ENCODE peak calls at places on chromosome 2, in five cellular contexts. One of them, this sample, is unnamed.

GRCh38 chr2:117979911-117980341 is 33.9 kb downstream of the CCDC93 start:
- DNase-seq in neural crest cell: no peak
- DNase-seq in tibial artery: no peak
- DNase-seq in AG09309: no peak
- DNase-seq in adrenal gland: no peak
- DNase-seq in this sample: no peak

GRCh38 chr2:72887032-72887835 is at the start of gene SPR:
- DNase-seq in neural crest cell: peak; percentile 55
- DNase-seq in tibial artery: peak; percentile 88
- DNase-seq in AG09309: no peak
- DNase-seq in adrenal gland: peak; percentile 82
- DNase-seq in this sample: peak; percentile 80

GRCh38 chr2:120591572-120591971 is 144.1 kb upstream of the GLI2 start:
- DNase-seq in neural crest cell: no peak
- DNase-seq in tibial artery: no peak
- DNase-seq in AG09309: no peak
- DNase-seq in adrenal gland: no peak
- DNase-seq in this sample: no peak

GRCh38 chr2:181586569-181587076 is 70.3 kb downstream of the CERKL start:
- DNase-seq in neural crest cell: peak; percentile 12
- DNase-seq in tibial artery: no peak
- DNase-seq in AG09309: no peak
- DNase-seq in adrenal gland: no peak
- DNase-seq in this sample: peak; percentile 28

GRCh38 chr2:31475692-31476091 is 61.1 kb upstream of the XDH start:
- DNase-seq in neural crest cell: no peak
- DNase-seq in tibial artery: no peak
- DNase-seq in AG09309: peak; percentile 51
- DNase-seq in adrenal gland: no peak
- DNase-seq in this sample: no peak

GRCh38 chr2:150625300-150625699 is 137.8 kb upstream of the RND3 start:
- DNase-seq in neural crest cell: no peak
- DNase-seq in tibial artery: no peak
- DNase-seq in AG09309: no peak
- DNase-seq in adrenal gland: no peak
- DNase-seq in this sample: no peak

GRCh38 chr2:128314348-128315121 is 4.1 kb downstream of the HS6ST1 start:
- DNase-seq in neural crest cell: no peak
- DNase-seq in tibial artery: peak; percentile 53
- DNase-seq in AG09309: no peak
- DNase-seq in adrenal gland: no peak
- DNase-seq in this sample: no peak

GRCh38 chr2:216188956-216189355 is 79.8 kb downstream of the XRCC5 start:
- DNase-seq in neural crest cell: no peak
- DNase-seq in tibial artery: no peak
- DNase-seq in AG09309: peak; percentile 37
- DNase-seq in adrenal gland: no peak
- DNase-seq in this sample: no peak

GRCh38 chr2:64838817-64839216 is 150.4 kb upstream of the SLC1A4 start:
- DNase-seq in neural crest cell: no peak
- DNase-seq in tibial artery: peak; percentile 65
- DNase-seq in AG09309: peak; percentile 93
- DNase-seq in adrenal gland: peak; percentile 25
- DNase-seq in this sample: no peak

GRCh38 chr2:67311536-67311935 is 85.6 kb upstream of the ETAA1 start:
- DNase-seq in neural crest cell: no peak
- DNase-seq in tibial artery: no peak
- DNase-seq in AG09309: peak; percentile 42
- DNase-seq in adrenal gland: no peak
- DNase-seq in this sample: no peak

GRCh38 chr2:71611781-71612545 is 158.6 kb downstream of the DYSF start:
- DNase-seq in neural crest cell: no peak
- DNase-seq in tibial artery: peak; percentile 41
- DNase-seq in AG09309: no peak
- DNase-seq in adrenal gland: no peak
- DNase-seq in this sample: no peak

GRCh38 chr2:96967964-96968363 is 18.4 kb downstream of the FAM178B start:
- DNase-seq in neural crest cell: no peak
- DNase-seq in tibial artery: no peak
- DNase-seq in AG09309: no peak
- DNase-seq in adrenal gland: no peak
- DNase-seq in this sample: no peak

GRCh38 chr2:216606551-216607527 is 26.4 kb upstream of the IGFBP2 start:
- DNase-seq in neural crest cell: peak; percentile 26
- DNase-seq in tibial artery: no peak
- DNase-seq in AG09309: no peak
- DNase-seq in adrenal gland: no peak
- DNase-seq in this sample: peak; percentile 35

GRCh38 chr2:15782009-15782751 is 158.2 kb upstream of the MYCN start:
- DNase-seq in neural crest cell: no peak
- DNase-seq in tibial artery: no peak
- DNase-seq in AG09309: no peak
- DNase-seq in adrenal gland: no peak
- DNase-seq in this sample: peak; percentile 31

GRCh38 chr2:112480540-112481049 is 1.4 kb upstream of the TTL start:
- DNase-seq in neural crest cell: no peak
- DNase-seq in tibial artery: no peak
- DNase-seq in AG09309: no peak
- DNase-seq in adrenal gland: no peak
- DNase-seq in this sample: peak; percentile 5

GRCh38 chr2:213238753-213239591 is 45.3 kb upstream of the SPAG16 start:
- DNase-seq in neural crest cell: no peak
- DNase-seq in tibial artery: no peak
- DNase-seq in AG09309: peak; percentile 71
- DNase-seq in adrenal gland: peak; percentile 10
- DNase-seq in this sample: no peak

GRCh38 chr2:71605173-71605641 is 151.8 kb downstream of the DYSF start:
- DNase-seq in neural crest cell: no peak
- DNase-seq in tibial artery: peak; percentile 53
- DNase-seq in AG09309: no peak
- DNase-seq in adrenal gland: peak; percentile 2
- DNase-seq in this sample: peak; percentile 1

GRCh38 chr2:241150660-241151530 is 628 bp downstream of the PPP1R7 start:
- DNase-seq in neural crest cell: no peak
- DNase-seq in tibial artery: no peak
- DNase-seq in AG09309: no peak
- DNase-seq in adrenal gland: peak; percentile 34
- DNase-seq in this sample: no peak

GRCh38 chr2:172394008-172394407 is 33.4 kb upstream of the ITGA6 start:
- DNase-seq in neural crest cell: no peak
- DNase-seq in tibial artery: no peak
- DNase-seq in AG09309: peak; percentile 18
- DNase-seq in adrenal gland: no peak
- DNase-seq in this sample: no peak

GRCh38 chr2:112529751-112530150 is 12.5 kb upstream of the POLR1B start:
- DNase-seq in neural crest cell: no peak
- DNase-seq in tibial artery: no peak
- DNase-seq in AG09309: no peak
- DNase-seq in adrenal gland: no peak
- DNase-seq in this sample: no peak

DNA sequence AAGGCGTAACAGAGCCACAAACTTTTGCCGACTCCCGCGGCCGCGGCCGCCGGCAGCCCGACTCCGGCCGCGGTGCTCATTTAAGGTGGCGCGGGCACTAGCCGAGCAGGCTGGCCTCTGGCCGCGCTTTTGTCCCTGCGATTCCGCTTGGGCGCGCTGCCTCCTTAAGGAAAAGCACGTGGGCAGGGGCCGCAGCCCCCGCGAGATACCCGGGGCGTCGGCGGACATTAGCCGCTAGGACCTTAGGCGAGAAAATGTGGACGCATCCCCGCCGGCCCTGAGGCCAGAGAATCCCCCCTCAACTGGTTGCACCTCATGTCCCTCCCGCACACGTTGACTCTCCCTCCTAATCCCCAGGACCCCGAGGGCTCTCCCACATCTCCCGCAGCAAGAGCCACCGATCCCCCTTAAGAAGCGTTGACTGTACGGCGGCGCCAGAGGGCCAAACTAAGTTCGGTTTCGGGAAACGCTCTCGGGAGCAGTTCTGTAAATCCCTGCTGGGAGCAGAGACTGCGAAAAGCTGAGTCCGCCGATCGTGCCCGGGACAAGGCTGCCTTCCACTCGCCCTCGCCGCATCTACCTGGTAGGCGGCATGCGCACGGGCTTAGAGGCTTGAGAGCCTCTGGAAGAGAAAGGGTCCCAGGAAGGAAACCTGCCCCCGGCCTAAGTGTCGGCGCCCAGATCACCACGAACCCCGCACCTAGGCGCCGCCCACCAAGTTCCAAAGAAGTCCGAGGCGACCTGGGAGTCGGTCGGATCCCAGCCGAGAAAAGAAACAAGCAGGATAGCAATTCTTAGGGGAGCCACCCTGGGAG is 1.8 kb upstream of the SATB2 start:
- DNase-seq in neural crest cell: peak; percentile 90
- DNase-seq in tibial artery: peak; percentile 95
- DNase-seq in AG09309: peak; percentile 79
- DNase-seq in adrenal gland: peak; percentile 90
- DNase-seq in this sample: peak; percentile 89
- TF ChIP-seq CTCF in neural crest cell: peak; percentile 18
- TF ChIP-seq CTCF in tibial artery: no peak
- TF ChIP-seq CTCF in AG09309: no peak
- TF ChIP-seq CTCF in adrenal gland: peak; percentile 5
- TF ChIP-seq CTCF in this sample: no peak

GRCh38 chr2:210363261-210363660 is 48.3 kb upstream of the MYL1 start:
- DNase-seq in neural crest cell: no peak
- DNase-seq in tibial artery: no peak
- DNase-seq in AG09309: no peak
- DNase-seq in adrenal gland: no peak
- DNase-seq in this sample: no peak
- TF ChIP-seq CTCF in neural crest cell: peak; percentile 43
- TF ChIP-seq CTCF in tibial artery: no peak
- TF ChIP-seq CTCF in AG09309: peak; percentile 3
- TF ChIP-seq CTCF in adrenal gland: no peak
- TF ChIP-seq CTCF in this sample: peak; percentile 32

DNA sequence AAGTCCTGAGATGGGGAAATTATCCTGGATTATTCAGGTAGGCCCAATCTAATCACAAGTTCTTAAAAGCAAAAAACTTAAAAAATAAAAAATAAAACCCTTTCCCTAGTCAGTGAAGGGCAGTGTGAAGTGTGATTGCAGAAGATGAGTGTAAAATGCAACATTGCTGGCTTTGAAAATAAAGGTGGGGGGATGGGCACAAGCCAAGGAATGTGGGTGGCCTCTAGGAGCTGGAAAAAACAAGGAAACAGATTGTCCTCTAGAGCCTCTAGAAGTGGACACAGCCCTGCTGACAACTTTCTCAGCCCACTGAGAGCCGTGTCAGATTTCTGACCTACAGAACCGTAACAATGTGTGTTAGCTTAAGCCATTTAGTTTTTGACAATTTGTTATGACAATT is 184.3 kb upstream of the HNRNPA3 start:
- DNase-seq in neural crest cell: no peak
- DNase-seq in tibial artery: no peak
- DNase-seq in AG09309: no peak
- DNase-seq in adrenal gland: no peak
- DNase-seq in this sample: no peak
- TF ChIP-seq CTCF in neural crest cell: no peak
- TF ChIP-seq CTCF in tibial artery: no peak
- TF ChIP-seq CTCF in AG09309: no peak
- TF ChIP-seq CTCF in adrenal gland: no peak
- TF ChIP-seq CTCF in this sample: no peak

DNA sequence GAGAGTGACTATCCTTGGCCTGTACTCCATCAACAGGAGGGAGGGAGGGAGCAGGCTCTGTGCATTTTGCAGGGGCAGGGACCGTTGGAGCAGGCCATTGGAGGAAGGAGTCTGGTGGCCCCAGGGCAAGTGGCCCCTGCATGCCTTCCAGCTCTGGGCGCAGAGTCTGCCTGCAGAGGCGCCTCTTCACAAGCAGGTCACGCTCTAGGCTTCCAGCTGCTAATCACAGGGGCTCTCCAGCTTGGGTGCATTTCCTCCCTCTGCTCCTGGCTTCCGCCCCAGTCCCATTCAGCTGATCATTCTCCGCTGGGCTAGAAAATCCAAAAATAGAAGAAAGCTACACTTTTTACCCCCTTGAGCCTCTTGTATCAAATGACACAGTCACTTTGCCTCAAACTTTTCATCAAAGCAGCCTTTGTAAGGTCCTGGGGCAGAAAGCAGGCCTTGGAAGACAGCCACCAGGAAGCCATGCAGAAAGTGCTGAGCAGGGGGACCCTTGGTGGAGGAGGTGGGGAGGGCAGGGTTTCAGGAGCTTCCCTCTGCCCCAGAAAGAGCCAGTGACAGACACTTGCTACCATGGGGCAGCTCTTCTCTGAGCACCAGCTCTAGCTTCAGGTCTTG is 11.3 kb downstream of the TMEM247 start:
- DNase-seq in neural crest cell: peak; percentile 42
- DNase-seq in tibial artery: peak; percentile 87
- DNase-seq in AG09309: no peak
- DNase-seq in adrenal gland: peak; percentile 46
- DNase-seq in this sample: no peak
- TF ChIP-seq CTCF in neural crest cell: no peak
- TF ChIP-seq CTCF in tibial artery: peak; percentile 17
- TF ChIP-seq CTCF in AG09309: no peak
- TF ChIP-seq CTCF in adrenal gland: no peak
- TF ChIP-seq CTCF in this sample: no peak

DNA sequence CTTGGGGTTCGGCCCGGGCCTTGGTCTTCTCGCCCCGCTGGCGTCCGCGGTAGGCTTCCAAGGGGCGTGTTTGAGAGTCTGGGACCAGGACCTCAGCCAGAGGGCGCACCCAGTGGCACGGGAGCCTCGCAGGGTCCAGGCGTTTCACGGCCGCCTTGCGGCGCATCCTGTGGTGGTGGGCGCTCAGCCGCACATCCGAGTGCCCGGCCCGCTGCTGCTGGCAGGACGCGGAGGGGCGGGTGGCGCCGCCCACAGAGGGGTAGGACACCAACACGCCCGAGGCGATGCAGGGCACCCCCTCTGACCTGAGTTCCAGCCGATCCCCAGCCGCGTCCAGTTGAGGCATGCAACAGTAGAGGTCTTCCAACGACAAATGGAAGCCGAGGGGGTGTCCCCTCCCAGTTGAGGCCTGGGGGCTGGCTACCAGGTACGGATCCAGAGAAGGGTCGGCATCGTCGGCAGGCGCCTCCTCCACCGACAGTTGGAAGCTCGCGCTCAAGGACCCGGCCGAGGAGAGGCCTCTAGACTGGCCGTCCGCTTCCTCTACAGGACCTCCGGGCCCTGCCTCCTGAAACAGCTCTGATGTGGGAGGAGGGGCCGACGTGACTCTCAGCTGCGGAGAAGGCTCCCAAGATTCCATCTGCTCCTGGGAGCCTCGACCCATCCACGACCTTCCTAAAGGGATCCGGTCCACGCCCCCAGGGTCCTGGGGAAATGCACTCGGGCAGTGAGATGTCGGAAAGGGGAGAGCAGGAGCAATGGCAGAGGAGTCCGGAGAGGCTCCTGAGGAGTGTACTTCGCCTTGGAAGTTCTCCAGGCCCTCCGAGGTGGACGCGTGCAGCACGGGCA is 6.3 kb downstream of the C2orf81 start:
- DNase-seq in neural crest cell: no peak
- DNase-seq in tibial artery: peak; percentile 77
- DNase-seq in AG09309: no peak
- DNase-seq in adrenal gland: peak; percentile 29
- DNase-seq in this sample: no peak
- TF ChIP-seq CTCF in neural crest cell: no peak
- TF ChIP-seq CTCF in tibial artery: peak; percentile 15
- TF ChIP-seq CTCF in AG09309: peak; percentile 35
- TF ChIP-seq CTCF in adrenal gland: no peak
- TF ChIP-seq CTCF in this sample: no peak

GRCh38 chr2:36483290-36483689 is 114.7 kb downstream of the FEZ2 start:
- DNase-seq in neural crest cell: no peak
- DNase-seq in tibial artery: no peak
- DNase-seq in AG09309: no peak
- DNase-seq in adrenal gland: no peak
- DNase-seq in this sample: no peak
- TF ChIP-seq CTCF in neural crest cell: no peak
- TF ChIP-seq CTCF in tibial artery: no peak
- TF ChIP-seq CTCF in AG09309: no peak
- TF ChIP-seq CTCF in adrenal gland: no peak
- TF ChIP-seq CTCF in this sample: no peak